ENCODE peak calls at places on chromosomes 16 and 17, in ten cellular contexts. B is hepatocyte; S is CD4-positive, alpha-beta T cell; Q is heart left ventricle; X is A549; M is tibial nerve; Z is uterus; A is testis; V is left ventricle myocardium inferior; N is tibial artery. I is an unnamed sample.

GRCh38 chr17:42821176-42821575 is 2.9 kb downstream of the BECN1 start:
- DNase-seq in B (no peak), S (no peak), Q (no peak), X (no peak), M (no peak), Z (no peak), A (no peak), V (no peak), N (no peak), I (no peak)

GRCh38 chr17:64216385-64217248 is 46.4 kb downstream of the TEX2 start:
- DNase-seq in B (peak; percentile 63), S (no peak), Q (peak; percentile 64), X (no peak), M (no peak), Z (peak; percentile 56), A (peak; percentile 33), V (peak; percentile 44), N (no peak), I (peak; percentile 55)

GRCh38 chr16:69108069-69108904 is 2.8 kb downstream of the HAS3 start:
- DNase-seq in B (no peak), S (no peak), Q (no peak), X (peak; percentile 32), M (no peak), Z (no peak), A (no peak), V (no peak), N (no peak), I (no peak)

GRCh38 chr16:88821168-88821850 is 9.6 kb upstream of the APRT start:
- DNase-seq in B (no peak), S (no peak), Q (no peak), X (no peak), M (no peak), Z (no peak), A (no peak), V (no peak), N (no peak), I (no peak)

GRCh38 chr16:583470-583814 is 6.4 kb upstream of the RAB40C start:
- DNase-seq in B (no peak), S (no peak), Q (no peak), X (no peak), M (no peak), Z (no peak), A (no peak), V (no peak), N (no peak), I (no peak)

GRCh38 chr17:79213305-79213704 is 138.7 kb downstream of the ENGASE start:
- DNase-seq in B (no peak), S (no peak), Q (no peak), X (no peak), M (no peak), Z (no peak), A (no peak), V (no peak), N (no peak), I (no peak)

GRCh38 chr17:49106366-49107210 is 26.0 kb upstream of the B4GALNT2 start:
- DNase-seq in B (peak; percentile 61), S (no peak), Q (no peak), X (peak; percentile 90), M (no peak), Z (no peak), A (peak; percentile 32), V (no peak), N (no peak), I (no peak)

GRCh38 chr17:16939606-16940115 is 32.3 kb downstream of the TNFRSF13B start:
- DNase-seq in B (peak; percentile 4), S (no peak), Q (no peak), X (no peak), M (no peak), Z (no peak), A (no peak), V (no peak), N (peak; percentile 11), I (no peak)

DNA sequence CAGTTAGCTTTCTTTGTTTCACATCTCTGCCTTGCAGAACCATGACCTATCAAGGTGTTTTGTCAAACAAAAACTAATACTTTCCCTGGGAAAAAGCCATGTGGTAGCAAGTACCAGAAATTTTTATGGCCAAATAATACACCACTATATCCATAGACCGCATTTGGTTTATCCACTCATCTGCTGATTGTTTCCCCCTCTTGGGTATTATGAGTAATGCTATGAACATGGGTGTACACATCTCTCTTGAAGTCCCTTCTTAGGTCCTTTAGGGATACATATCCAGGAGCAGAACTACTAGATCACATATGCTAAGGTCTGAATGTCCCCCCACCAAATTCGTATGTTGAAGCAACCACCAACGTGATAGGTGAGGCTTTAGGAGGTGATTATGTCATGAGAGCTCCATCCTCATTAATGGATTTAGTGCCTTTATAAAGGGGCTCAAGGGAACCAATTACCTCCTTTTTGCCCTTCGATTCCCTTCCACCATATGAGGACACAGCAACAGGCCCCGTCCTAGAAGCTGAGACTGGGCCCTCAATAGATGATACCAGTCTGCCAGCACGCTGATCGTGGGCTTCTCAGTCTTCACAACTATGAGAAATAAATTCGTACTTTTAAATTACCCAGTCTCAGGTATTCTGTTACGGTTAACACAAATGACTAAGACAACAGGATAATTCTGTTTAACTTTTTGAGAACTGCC is 30.2 kb downstream of the SIAH1 start:
- DNase-seq in B (no peak), S (no peak), Q (no peak), X (no peak), M (no peak), Z (no peak), A (no peak), V (no peak), N (no peak), I (no peak)
- TF ChIP-seq CTCF in B (no peak), S (no peak), Q (no peak), X (no peak), M (no peak), Z (no peak), A (no peak), V (no peak), N (no peak), I (no peak)

DNA sequence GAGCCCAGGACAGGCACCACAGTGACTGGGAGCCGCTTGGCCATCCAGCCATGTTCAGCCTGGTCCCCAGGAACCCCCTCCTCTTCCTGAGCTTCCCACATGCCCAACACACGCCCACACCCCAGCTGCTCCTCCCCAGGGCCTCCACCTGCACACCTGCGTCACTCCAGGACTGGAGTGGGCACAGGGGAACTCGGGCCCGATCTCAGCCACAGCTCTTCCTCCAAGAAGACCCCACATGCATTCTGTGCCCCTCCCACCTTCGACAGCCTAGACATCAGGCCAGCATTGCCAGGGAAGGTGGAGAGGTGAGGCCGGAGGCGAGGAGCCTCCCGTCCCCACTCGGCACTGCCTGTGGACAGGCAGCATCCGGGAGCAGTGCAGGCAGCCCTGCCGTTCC is 6.0 kb upstream of the VASN start:
- DNase-seq in B (no peak), S (no peak), Q (no peak), X (no peak), M (no peak), Z (no peak), A (no peak), V (no peak), N (no peak), I (no peak)
- TF ChIP-seq CTCF in B (no peak), S (no peak), Q (no peak), X (no peak), M (no peak), Z (no peak), A (no peak), V (no peak), N (no peak), I (no peak)

GRCh38 chr17:36935681-36936454 is 1.4 kb upstream of the LHX1 start:
- DNase-seq in B (no peak), S (no peak), Q (no peak), X (peak; percentile 72), M (no peak), Z (no peak), A (no peak), V (no peak), N (no peak), I (no peak)

GRCh38 chr17:36933174-36934143 is 3.8 kb upstream of the LHX1 start:
- DNase-seq in B (no peak), S (no peak), Q (no peak), X (no peak), M (no peak), Z (no peak), A (no peak), V (no peak), N (no peak), I (no peak)

GRCh38 chr17:36934144-36934758 is 3.0 kb upstream of the LHX1 start:
- DNase-seq in B (no peak), S (no peak), Q (no peak), X (peak; percentile 29), M (no peak), Z (no peak), A (no peak), V (no peak), N (no peak), I (no peak)

GRCh38 chr17:36936455-36936934 is 780 bp upstream of the LHX1 start:
- DNase-seq in B (no peak), S (no peak), Q (no peak), X (no peak), M (no peak), Z (no peak), A (no peak), V (no peak), N (no peak), I (no peak)

GRCh38 chr17:36934759-36935630 is 2.3 kb upstream of the LHX1 start:
- DNase-seq in B (no peak), S (no peak), Q (no peak), X (peak; percentile 69), M (no peak), Z (no peak), A (no peak), V (no peak), N (no peak), I (no peak)
- TF ChIP-seq CTCF in B (no peak), S (no peak), Q (no peak), X (no peak), M (no peak), Z (no peak), A (no peak), V (no peak), N (no peak), I (no peak)

GRCh38 chr17:40265337-40265736 is 22.3 kb upstream of the CDC6 start:
- DNase-seq in B (no peak), S (no peak), Q (no peak), X (no peak), M (no peak), Z (no peak), A (no peak), V (no peak), N (no peak), I (no peak)

GRCh38 chr17:40264458-40265185 is 23.1 kb upstream of the CDC6 start:
- DNase-seq in B (no peak), S (no peak), Q (no peak), X (no peak), M (no peak), Z (no peak), A (no peak), V (no peak), N (no peak), I (no peak)

GRCh38 chr17:40268141-40268712 is 19.5 kb upstream of the CDC6 start:
- DNase-seq in B (no peak), S (no peak), Q (no peak), X (no peak), M (no peak), Z (no peak), A (no peak), V (no peak), N (no peak), I (no peak)

DNA sequence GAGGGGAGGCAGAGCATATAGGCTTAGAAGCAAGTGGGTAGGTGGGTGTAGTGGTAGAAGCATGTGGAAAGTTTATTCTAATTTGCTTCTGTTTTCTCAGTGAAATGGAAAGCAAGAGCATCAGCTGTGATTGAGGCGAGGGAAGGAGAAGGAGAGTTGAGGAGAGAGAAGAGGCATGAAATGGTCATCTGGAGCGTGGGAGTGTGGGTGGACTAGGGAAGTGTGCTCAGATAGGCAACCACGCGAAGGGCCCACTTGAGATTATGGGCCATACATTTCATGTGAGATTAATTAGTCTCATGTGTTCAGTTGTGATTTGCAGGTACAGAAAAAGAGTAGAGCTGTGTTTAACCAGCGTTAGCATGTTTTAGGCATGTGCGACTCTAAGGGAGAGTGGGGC is 20.8 kb upstream of the CDC6 start:
- DNase-seq in B (no peak), S (no peak), Q (no peak), X (no peak), M (no peak), Z (no peak), A (no peak), V (no peak), N (no peak), I (no peak)
- TF ChIP-seq CTCF in B (no peak), S (no peak), Q (no peak), X (no peak), M (no peak), Z (no peak), A (no peak), V (no peak), N (no peak), I (no peak)